ENCODE peak calls at places on chromosomes 3 and 15, in ten cellular contexts. D is activated CD4-positive, alpha-beta memory T cell treated with anti-CD3 and anti-CD28 coated beads, Interleukin-2, amount 10 ng/mL, durations not matched to agents 7 days and 5 days; A is AG09319; Z is RKO; C is GM12865; V is nephron progenitor cell; U is activated gamma-delta T cell treated with anti-CD3 and anti-CD28 coated beads, Interleukin-2, amount 50 U/mL, for 16 hours; P is endothelial cell; G is lower lobe of right lung; R is GM23338. S is an unnamed sample.

GRCh38 chr3:19576343-19576742 is 357.7 kb downstream of the EFHB start:
- DNase-seq in D (no peak), A (no peak), Z (no peak), C (no peak), V (no peak), U (no peak), P (no peak), G (no peak), R (no peak), S (no peak)

GRCh38 chr3:4406746-4407568 is 60.1 kb downstream of the SUMF1 start:
- DNase-seq in D (no peak), A (no peak), Z (no peak), C (peak; percentile 56), V (no peak), U (no peak), P (no peak), G (no peak), R (no peak), S (no peak)

GRCh38 chr3:41234823-41235722 is 35.8 kb downstream of the CTNNB1 start:
- DNase-seq in D (no peak), A (no peak), Z (no peak), C (no peak), V (no peak), U (no peak), P (no peak), G (no peak), R (peak; percentile 42), S (no peak)

GRCh38 chr3:49616491-49616941 is 57.6 kb upstream of the APEH start:
- DNase-seq in D (no peak), A (no peak), Z (no peak), C (no peak), V (peak; percentile 37), U (no peak), P (no peak), G (no peak), R (peak; percentile 62), S (no peak)

GRCh38 chr3:15858547-15859506 is 61.0 kb upstream of the ANKRD28 start:
- DNase-seq in D (peak; percentile 71), A (no peak), Z (peak; percentile 46), C (peak; percentile 89), V (peak; percentile 55), U (peak; percentile 41), P (peak; percentile 41), G (peak; percentile 81), R (peak; percentile 86), S (peak; percentile 85)

GRCh38 chr3:25548836-25549235 is 115.9 kb downstream of the TOP2B start:
- DNase-seq in D (no peak), A (no peak), Z (no peak), C (no peak), V (no peak), U (no peak), P (no peak), G (no peak), R (no peak), S (no peak)

GRCh38 chr15:84834969-84835368 is 17.8 kb downstream of the ALPK3 start:
- DNase-seq in D (no peak), A (no peak), Z (no peak), C (no peak), V (no peak), U (no peak), P (no peak), G (no peak), R (no peak), S (no peak)

GRCh38 chr3:23991236-23992050 is 46.4 kb downstream of the NR1D2 start:
- DNase-seq in D (no peak), A (no peak), Z (no peak), C (no peak), V (no peak), U (no peak), P (no peak), G (no peak), R (no peak), S (no peak)

GRCh38 chr3:14768881-14769280 is 49.9 kb upstream of the FGD5 start:
- DNase-seq in D (no peak), A (no peak), Z (no peak), C (no peak), V (no peak), U (no peak), P (no peak), G (no peak), R (no peak), S (no peak)

GRCh38 chr15:63439536-63440264 is 58.1 kb upstream of the CA12 start:
- DNase-seq in D (no peak), A (no peak), Z (peak; percentile 75), C (no peak), V (no peak), U (no peak), P (no peak), G (no peak), R (no peak), S (no peak)

GRCh38 chr3:12856626-12857025 is 15.3 kb upstream of the RPL32 start:
- DNase-seq in D (no peak), A (no peak), Z (no peak), C (no peak), V (no peak), U (no peak), P (no peak), G (no peak), R (peak; percentile 27), S (no peak)